ENCODE peak calls at places on chromosomes 2 and 18, in eight cellular contexts. K is A549, W is mesendoderm, C is thoracic aorta, B is cardiac muscle cell, F is IMR-90, G is adipocyte, S is NT2/D1. O is an unnamed sample. For H3K4me1, the result is how much of the 10 kb centered on the place peaks cover.

GRCh38 chr2:60260646-60261296 is 292.7 kb downstream of the BCL11A start:
- DNase-seq in K (peak), W (peak), C (no peak), B (no peak), F (no peak), G (no peak), S (no peak), O (no peak)

GRCh38 chr2:61889212-61889956 is 928 bp upstream of the CCT4 start:
- DNase-seq in K (no peak), W (no peak), C (no peak), B (no peak), F (no peak), G (no peak), S (no peak), O (peak)

GRCh38 chr2:47034973-47035609 is 119.5 kb upstream of the MCFD2 start:
- DNase-seq in K (no peak), W (peak), C (no peak), B (no peak), F (no peak), G (no peak), S (no peak), O (no peak)

GRCh38 chr18:57029761-57030160 is 117.1 kb upstream of the BOD1L2 start:
- DNase-seq in K (peak), W (peak), C (no peak), B (peak), F (no peak), G (no peak), S (no peak), O (peak)

GRCh38 chr18:25298853-25299274 is 53.1 kb downstream of the ZNF521 start:
- DNase-seq in K (no peak), W (no peak), C (no peak), B (peak), F (peak), G (peak), S (no peak), O (no peak)

GRCh38 chr18:32386466-32386865 is 84.2 kb downstream of the GAREM1 start:
- DNase-seq in K (no peak), W (no peak), C (no peak), B (no peak), F (no peak), G (no peak), S (no peak), O (no peak)

GRCh38 chr2:162258169-162258568 is 14.9 kb upstream of the FAP start:
- DNase-seq in K (no peak), W (no peak), C (no peak), B (no peak), F (peak), G (no peak), S (no peak), O (no peak)

GRCh38 chr2:44250376-44250775 is 24.9 kb upstream of the SLC3A1 start:
- DNase-seq in K (no peak), W (no peak), C (no peak), B (no peak), F (no peak), G (no peak), S (no peak), O (no peak)

GRCh38 chr18:48902023-48902855 is 48.5 kb downstream of the SMAD7 start:
- DNase-seq in K (peak), W (no peak), C (peak), B (peak), F (peak), G (peak), S (no peak), O (peak)

GRCh38 chr18:36903215-36903928 is 74.4 kb downstream of the KIAA1328 start:
- DNase-seq in K (no peak), W (no peak), C (no peak), B (peak), F (peak), G (peak), S (no peak), O (no peak)

GRCh38 chr2:29196792-29197788 is 81.9 kb downstream of the CLIP4 start:
- DNase-seq in K (peak), W (peak), C (peak), B (peak), F (peak), G (peak), S (peak), O (peak)

GRCh38 chr2:54482725-54483124 is 26.6 kb downstream of the SPTBN1 start:
- DNase-seq in K (peak), W (peak), C (peak), B (peak), F (peak), G (peak), S (no peak), O (no peak)

GRCh38 chr2:47512581-47513083 is 109.7 kb downstream of the MSH2 start:
- DNase-seq in K (peak), W (peak), C (no peak), B (peak), F (peak), G (no peak), S (no peak), O (no peak)

GRCh38 chr18:22983175-22983574 is 50.0 kb downstream of the RBBP8 start:
- DNase-seq in K (peak), W (peak), C (no peak), B (peak), F (peak), G (peak), S (no peak), O (peak)

GRCh38 chr2:196170202-196170680 is 1.1 kb downstream of the STK17B start:
- DNase-seq in K (peak), W (no peak), C (no peak), B (peak), F (peak), G (peak), S (no peak), O (peak)

GRCh38 chr2:55490554-55490953 is 29.0 kb upstream of the CFAP36 start:
- DNase-seq in K (peak), W (peak), C (no peak), B (peak), F (peak), G (peak), S (no peak), O (peak)

GRCh38 chr18:10660485-10660884 is 134.7 kb downstream of the NAPG start:
- DNase-seq in K (no peak), W (no peak), C (no peak), B (peak), F (peak), G (peak), S (no peak), O (no peak)

GRCh38 chr18:58785171-58785805 is 79.4 kb upstream of the ZNF532 start:
- DNase-seq in K (peak), W (peak), C (peak), B (peak), F (peak), G (peak), S (no peak), O (no peak)

GRCh38 chr2:64637000-64637628 is 16.6 kb downstream of the SERTAD2 start:
- DNase-seq in K (no peak), W (no peak), C (no peak), B (no peak), F (no peak), G (no peak), S (no peak), O (no peak)

GRCh38 chr2:163264376-163264775 is 425.8 kb upstream of the KCNH7 start:
- DNase-seq in K (no peak), W (no peak), C (no peak), B (peak), F (peak), G (peak), S (no peak), O (no peak)

DNA sequence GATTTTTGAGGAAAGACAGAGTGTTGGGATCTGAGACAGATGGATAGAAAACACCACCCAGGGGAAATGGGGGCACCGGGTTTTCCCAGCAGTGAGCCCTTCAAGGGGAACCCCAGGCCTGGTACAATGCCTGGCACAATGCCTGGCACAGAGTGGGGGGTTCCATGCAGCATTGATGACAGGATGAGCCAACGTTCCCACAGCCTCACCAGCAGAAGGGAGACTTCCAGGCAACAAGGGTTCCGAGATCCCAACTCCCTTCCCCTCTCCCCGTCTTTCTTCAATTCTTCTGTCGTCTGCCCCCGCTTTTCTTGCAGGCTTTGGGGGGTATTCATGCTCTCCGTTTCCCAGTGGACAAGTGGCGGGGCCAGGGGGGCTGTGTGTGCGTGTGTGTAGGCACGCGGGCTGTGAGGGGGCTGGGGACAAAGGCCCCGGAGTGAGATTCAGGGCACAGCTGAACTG is 132.1 kb upstream of the HAAO start:
- DNase-seq in K (no peak), W (no peak), C (no peak), B (no peak), F (no peak), G (no peak), S (no peak), O (no peak)
- H3K4me1 ChIP-seq in K (under half), W (under half), C (half or more), B (under half), F (under half), G (half or more), S (under half), O (under half)

DNA sequence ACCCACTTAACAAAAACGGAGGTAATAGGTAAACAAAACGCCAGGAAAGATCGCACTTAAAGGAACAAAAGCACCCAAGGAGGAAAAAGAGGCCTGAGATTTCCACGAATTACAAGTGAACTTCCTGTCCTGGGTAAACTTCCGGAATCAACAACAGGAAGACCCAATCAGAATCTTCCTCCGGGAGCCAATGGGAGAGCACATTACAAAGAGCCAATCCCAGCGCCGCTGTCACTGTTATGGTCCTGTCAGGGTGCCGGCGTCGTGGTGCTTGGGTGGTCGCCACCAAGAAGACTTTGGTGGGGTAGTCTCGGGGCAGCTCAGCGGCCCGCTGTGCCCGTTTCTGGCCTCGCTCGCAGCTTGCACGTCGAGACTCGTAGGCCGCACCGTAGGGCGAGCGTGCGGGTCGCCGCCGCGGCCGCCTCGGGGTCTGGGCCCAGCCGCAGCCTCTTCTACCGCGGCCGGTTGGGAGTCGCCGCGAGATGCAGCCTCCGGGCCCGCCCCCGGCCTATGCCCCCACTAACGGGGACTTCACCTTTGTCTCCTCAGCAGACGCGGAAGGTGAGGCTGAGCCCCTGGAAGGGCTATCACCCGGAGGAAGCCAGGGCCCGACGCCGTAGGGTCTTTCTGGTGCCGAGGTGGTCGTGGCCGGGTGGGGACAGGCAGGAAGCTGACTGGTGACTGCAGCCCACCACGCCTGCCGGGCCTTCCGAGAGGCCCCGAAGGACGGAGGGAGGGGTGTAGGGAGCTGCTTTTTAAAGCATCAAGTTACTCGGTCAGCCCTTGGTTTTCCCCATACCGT is at the start of gene YIPF4:
- DNase-seq in K (peak), W (peak), C (peak), B (peak), F (peak), G (peak), S (peak), O (peak)
- H3K4me1 ChIP-seq in K (under half), W (under half), C (under half), B (under half), F (under half), G (under half), S (under half), O (under half)

GRCh38 chr2:113209869-113210305 is 36.1 kb downstream of the PSD4 start:
- DNase-seq in K (no peak), W (no peak), C (no peak), B (no peak), F (no peak), G (no peak), S (no peak), O (no peak)
- H3K4me1 ChIP-seq in K (half or more), W (under half), C (under half), B (under half), F (under half), G (under half), S (under half), O (under half)

DNA sequence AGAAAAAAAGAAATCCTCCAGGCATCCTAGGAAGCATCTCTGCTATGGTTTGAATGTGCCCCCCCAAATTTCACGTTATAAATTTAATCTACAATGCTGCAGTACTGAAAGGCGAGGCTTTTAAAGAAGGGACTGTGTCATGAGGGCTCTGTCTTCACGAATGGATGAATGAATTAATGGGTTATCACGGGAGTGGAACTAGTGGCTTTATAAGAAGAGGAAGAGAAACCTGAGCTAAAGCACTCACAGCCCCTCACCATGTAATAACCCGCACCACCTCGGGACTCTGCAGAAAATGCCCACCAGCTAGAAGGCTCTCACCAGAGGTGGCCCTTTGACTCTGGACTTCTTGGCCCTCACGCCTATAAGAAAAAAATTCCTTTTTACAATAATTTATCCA is 27.6 kb downstream of the RNU4ATAC start:
- DNase-seq in K (no peak), W (no peak), C (no peak), B (no peak), F (no peak), G (no peak), S (no peak), O (no peak)
- H3K4me1 ChIP-seq in K (under half), W (under half), C (under half), B (under half), F (under half), G (under half), S (under half), O (under half)

DNA sequence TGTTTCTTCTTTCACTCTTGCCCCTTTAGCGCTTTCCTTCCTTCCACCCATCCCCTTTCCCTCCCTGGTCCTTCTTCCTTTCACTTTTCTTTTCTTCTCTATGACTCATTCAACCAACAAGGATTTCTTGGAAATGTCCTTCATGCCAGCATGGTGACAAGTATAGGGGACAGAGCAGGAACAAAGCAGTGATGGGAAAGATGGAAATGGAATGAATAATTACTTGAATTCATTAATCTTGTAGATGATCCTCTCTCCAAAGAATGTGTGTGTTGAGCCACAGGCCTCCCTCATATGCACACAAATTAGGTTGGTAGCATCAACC is 1.5 kb downstream of the VAMP5 start:
- DNase-seq in K (no peak), W (peak), C (no peak), B (peak), F (peak), G (peak), S (no peak), O (no peak)
- H3K4me1 ChIP-seq in K (under half), W (under half), C (half or more), B (under half), F (under half), G (under half), S (under half), O (under half)

GRCh38 chr2:120544522-120544921 is 191.1 kb upstream of the GLI2 start:
- DNase-seq in K (no peak), W (no peak), C (no peak), B (no peak), F (no peak), G (no peak), S (no peak), O (no peak)
- H3K4me1 ChIP-seq in K (under half), W (under half), C (under half), B (under half), F (under half), G (under half), S (under half), O (under half)

O was measured in HAP-1.